ENCODE peak calls at places on chromosomes 16 and 17, in nine cellular contexts. X is HCT116, V is A549, T is K562, G is endothelial cell of umbilical vein, L is GM12878, N is H1, B is HepG2, O is SK-N-SH. C is an unnamed sample.

GRCh38 chr17:7477392-7478275 is 1.8 kb downstream of the ZBTB4 start:
- DNase-seq in O (peak), V (no peak), N (no peak), T (no peak), L (no peak), G (peak), X (no peak), B (peak), C (no peak)

GRCh38 chr17:7885357-7886226 is 3.0 kb upstream of the CHD3 start:
- DNase-seq in X (no peak), T (peak), V (peak), G (peak), L (no peak), B (no peak), N (peak), O (peak), C (peak)

GRCh38 chr16:56977823-56978430 is 11.4 kb upstream of the NLRC5 start:
- DNase-seq in B (no peak), X (no peak), G (no peak), O (no peak), N (no peak), T (no peak), V (no peak), L (no peak), C (peak)

GRCh38 chr16:4558026-4558425 is 1.9 kb downstream of the C16orf96 start:
- DNase-seq in B (no peak), T (peak), N (no peak), V (no peak), L (no peak), G (no peak), O (no peak), X (no peak), C (no peak)

GRCh38 chr17:42365136-42365535 is 23.1 kb downstream of the STAT3 start:
- DNase-seq in O (no peak), V (no peak), T (peak), B (no peak), N (no peak), X (no peak), G (peak), L (no peak), C (no peak)

GRCh38 chr16:53052519-53053501 is at the start of gene CHD9NB:
- DNase-seq in T (no peak), V (peak), N (no peak), O (peak), G (peak), X (peak), L (no peak), B (peak), C (peak)

GRCh38 chr16:3954411-3954921 is 74.0 kb upstream of the CREBBP start:
- DNase-seq in O (no peak), N (no peak), G (no peak), T (no peak), B (peak), V (no peak), X (no peak), L (no peak), C (peak)

GRCh38 chr16:58299757-58300349 is 5.0 kb upstream of the PRSS54 start:
- DNase-seq in G (peak), V (no peak), L (no peak), X (peak), N (peak), T (peak), B (peak), O (no peak), C (peak)

GRCh38 chr17:20173091-20173490 is 163.9 kb downstream of the SPECC1 start:
- DNase-seq in T (no peak), L (no peak), G (no peak), N (no peak), X (no peak), O (no peak), V (no peak), B (peak), C (no peak)

GRCh38 chr16:50747206-50747956 is 5.5 kb downstream of the CYLD start:
- DNase-seq in O (peak), N (no peak), L (peak), G (peak), T (no peak), V (no peak), B (peak), X (peak), C (peak)

GRCh38 chr16:49592507-49593422 is 219.2 kb downstream of the C16orf78 start:
- DNase-seq in G (peak), V (peak), O (peak), T (peak), B (peak), X (peak), N (peak), L (no peak), C (peak)

GRCh38 chr16:17258848-17259713 is 211.7 kb downstream of the XYLT1 start:
- DNase-seq in B (no peak), O (no peak), G (no peak), T (peak), N (no peak), X (no peak), L (peak), V (peak), C (peak)

GRCh38 chr16:53053967-53054669 is 673 bp upstream of the CHD9 start:
- DNase-seq in X (no peak), V (no peak), N (no peak), T (peak), O (peak), G (no peak), L (no peak), B (peak), C (peak)

GRCh38 chr17:7887482-7888183 is 956 bp upstream of the CHD3 start:
- DNase-seq in V (peak), O (peak), T (peak), G (peak), B (peak), L (peak), X (peak), N (peak), C (peak)

GRCh38 chr16:14427371-14427948 is 202.6 kb downstream of the PARN start:
- DNase-seq in N (no peak), X (no peak), G (no peak), L (no peak), V (no peak), T (no peak), O (no peak), B (no peak), C (no peak)

GRCh38 chr17:66580178-66580577 is 254.7 kb upstream of the CACNG5 start:
- DNase-seq in V (peak), N (no peak), X (no peak), L (no peak), G (peak), B (peak), T (no peak), O (no peak), C (no peak)

GRCh38 chr17:64291268-64291851 is 28.3 kb upstream of the TEX2 start:
- DNase-seq in G (no peak), L (no peak), T (peak), V (no peak), X (no peak), B (peak), O (no peak), N (no peak), C (peak)

GRCh38 chr16:88303405-88303804 is 79.4 kb upstream of the ZNF469 start:
- DNase-seq in B (no peak), T (no peak), O (no peak), G (no peak), N (no peak), V (no peak), X (no peak), L (no peak), C (no peak)

GRCh38 chr16:21116148-21116693 is 34.4 kb downstream of the DNAH3 start:
- DNase-seq in V (no peak), X (no peak), L (no peak), N (no peak), B (peak), G (peak), O (no peak), T (peak), C (peak)

GRCh38 chr17:80408872-80409271 is 6.1 kb upstream of the ENDOV start:
- DNase-seq in N (no peak), B (no peak), X (no peak), O (no peak), L (no peak), T (no peak), G (peak), V (no peak), C (no peak)

GRCh38 chr16:78122774-78123315 is 23.4 kb downstream of the WWOX start:
- DNase-seq in O (peak), V (peak), L (no peak), G (peak), N (no peak), X (peak), T (peak), B (peak), C (peak)

GRCh38 chr17:83127431-83128160 is 48.2 kb downstream of the METRNL start:
- DNase-seq in O (no peak), V (no peak), G (no peak), B (no peak), N (no peak), L (no peak), X (no peak), T (no peak), C (no peak)

GRCh38 chr17:7361906-7362305 is 7.0 kb downstream of the TMEM95 start:
- DNase-seq in T (no peak), G (no peak), X (no peak), O (no peak), L (no peak), N (no peak), B (no peak), V (no peak), C (no peak)

GRCh38 chr17:4232168-4232813 is 31.5 kb downstream of the ANKFY1 start:
- DNase-seq in B (no peak), X (no peak), L (no peak), V (no peak), O (no peak), T (no peak), N (no peak), G (no peak), C (peak)

GRCh38 chr16:85720319-85720637 is 30.6 kb downstream of the C16orf74 start:
- DNase-seq in G (no peak), O (no peak), N (no peak), V (no peak), X (no peak), T (no peak), L (no peak), B (peak), C (no peak)

GRCh38 chr16:85168732-85169256 is 56.5 kb upstream of the CIBAR2 start:
- DNase-seq in V (peak), T (peak), X (no peak), N (peak), O (peak), G (no peak), L (no peak), B (no peak), C (peak)

GRCh38 chr16:56306690-56307533 is 115.6 kb downstream of the GNAO1 start:
- DNase-seq in G (no peak), N (no peak), T (peak), L (no peak), V (no peak), O (no peak), B (no peak), X (no peak), C (no peak)

GRCh38 chr17:61974115-61974514 is 46.3 kb upstream of the INTS2 start:
- DNase-seq in N (no peak), G (no peak), O (no peak), V (no peak), L (no peak), X (no peak), T (no peak), B (no peak), C (no peak)

GRCh38 chr17:41278176-41278955 is 2.9 kb downstream of the KRTAP9-7 start:
- DNase-seq in G (no peak), N (no peak), X (no peak), V (no peak), O (no peak), L (no peak), B (peak), T (peak), C (no peak)

GRCh38 chr17:16995930-16996329 is 24.0 kb upstream of the TNFRSF13B start:
- DNase-seq in L (no peak), T (no peak), B (no peak), O (no peak), V (no peak), N (no peak), X (no peak), G (no peak), C (no peak)

GRCh38 chr16:84423416-84423837 is 55.1 kb downstream of the ATP2C2 start:
- DNase-seq in B (peak), G (peak), O (peak), L (peak), N (no peak), T (peak), V (peak), X (peak), C (peak)

GRCh38 chr16:70715113-70715711 is 29.4 kb upstream of the MTSS2 start:
- DNase-seq in G (no peak), X (no peak), O (peak), N (no peak), L (no peak), B (no peak), T (peak), V (peak), C (peak)

DNA sequence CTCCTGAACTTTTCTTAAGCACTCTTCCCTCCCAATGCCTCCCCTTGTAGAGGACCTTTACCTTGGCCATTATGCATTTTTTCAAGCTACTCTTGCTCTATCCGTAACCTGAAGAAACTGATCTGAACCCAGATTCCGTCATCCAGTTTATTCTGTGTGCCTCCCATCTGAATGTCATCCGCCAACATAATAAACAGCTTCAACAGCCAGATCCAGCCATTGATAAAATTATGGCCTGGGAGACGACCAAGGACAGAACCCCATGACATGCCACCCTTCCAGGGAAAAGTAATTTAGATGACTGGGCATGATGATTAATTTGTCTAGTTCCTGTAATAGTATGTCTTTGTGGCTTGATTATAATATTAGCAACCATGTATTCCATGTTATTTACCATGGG is 41.9 kb downstream of the KATNIP start:
- DNase-seq in X (no peak), V (no peak), L (no peak), G (no peak), B (no peak), O (no peak), T (no peak), N (no peak), C (no peak)
- TF ChIP-seq MAX in X (no peak), V (no peak), L (no peak), G (no peak), B (no peak), O (no peak), T (no peak), N (no peak), C (no peak)

DNA sequence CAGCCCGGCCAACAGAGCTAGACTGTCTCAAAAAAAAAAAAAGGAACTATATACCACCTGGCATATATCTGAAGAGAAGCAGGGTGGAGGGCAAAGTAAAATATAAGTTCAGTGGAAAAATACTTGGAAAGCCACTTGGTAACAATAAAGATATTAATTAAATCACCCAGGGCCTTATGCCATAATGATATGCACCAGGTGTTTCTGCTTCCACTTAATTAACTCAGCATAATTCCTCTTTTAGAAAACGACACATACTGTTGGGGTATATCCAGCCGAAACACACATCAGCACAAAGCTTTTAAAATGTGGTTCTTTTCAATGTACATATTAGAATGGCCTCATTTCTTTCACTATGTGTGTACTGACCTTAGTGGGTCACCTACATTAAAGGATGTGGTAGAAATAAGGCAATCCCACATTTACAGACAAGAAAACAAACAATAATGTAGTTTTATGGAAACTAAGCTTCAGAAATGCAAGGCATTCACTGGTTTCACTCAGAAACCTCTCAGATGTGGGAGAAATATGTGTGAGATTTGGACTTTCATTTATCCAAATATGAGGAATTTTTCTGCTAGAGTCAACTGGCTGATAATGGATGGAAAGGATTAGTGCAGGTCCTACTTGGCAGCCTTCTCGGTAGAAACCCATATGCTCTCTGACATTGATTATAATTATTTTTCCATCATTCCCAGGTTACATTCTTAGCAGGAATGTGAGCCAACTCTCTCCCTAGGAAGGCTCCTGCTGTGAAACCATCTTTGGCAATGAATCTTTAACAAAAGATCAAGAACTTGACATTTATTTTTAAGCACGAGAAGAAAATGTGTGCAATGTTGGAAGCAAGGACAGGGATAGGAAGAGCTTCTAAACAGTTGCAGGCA is 66.7 kb upstream of the DHX40 start:
- DNase-seq in T (no peak), X (no peak), G (no peak), V (no peak), N (no peak), O (peak), B (peak), L (no peak), C (no peak)
- H3K4me3 ChIP-seq in T (no peak), X (no peak), G (no peak), V (no peak), N (no peak), O (no peak), B (no peak), L (no peak), C (no peak)

GRCh38 chr17:32927724-32928526 is at the start of gene TMEM98:
- DNase-seq in G (no peak), B (no peak), X (no peak), N (peak), T (peak), V (no peak), O (peak), L (no peak), C (no peak)
- TF ChIP-seq MAX in G (no peak), B (no peak), X (no peak), N (no peak), T (no peak), V (no peak), O (no peak), L (no peak), C (no peak)

GRCh38 chr17:45172232-45172540 is 10.5 kb downstream of the HEXIM2 start:
- DNase-seq in O (no peak), T (no peak), V (no peak), B (no peak), G (no peak), L (no peak), X (no peak), N (peak), C (no peak)

GRCh38 chr17:45171338-45172231 is 9.9 kb downstream of the HEXIM2 start:
- DNase-seq in L (no peak), B (peak), O (no peak), N (no peak), V (peak), G (no peak), X (no peak), T (peak), C (peak)

GRCh38 chr17:45170280-45170975 is 8.8 kb downstream of the HEXIM2 start:
- DNase-seq in B (no peak), T (no peak), N (no peak), L (no peak), V (no peak), G (no peak), O (no peak), X (no peak), C (peak)

GRCh38 chr17:45172541-45173286 is 11.0 kb downstream of the HEXIM2 start:
- DNase-seq in O (peak), N (peak), X (peak), T (no peak), L (no peak), B (peak), G (no peak), V (peak), C (peak)

DNA sequence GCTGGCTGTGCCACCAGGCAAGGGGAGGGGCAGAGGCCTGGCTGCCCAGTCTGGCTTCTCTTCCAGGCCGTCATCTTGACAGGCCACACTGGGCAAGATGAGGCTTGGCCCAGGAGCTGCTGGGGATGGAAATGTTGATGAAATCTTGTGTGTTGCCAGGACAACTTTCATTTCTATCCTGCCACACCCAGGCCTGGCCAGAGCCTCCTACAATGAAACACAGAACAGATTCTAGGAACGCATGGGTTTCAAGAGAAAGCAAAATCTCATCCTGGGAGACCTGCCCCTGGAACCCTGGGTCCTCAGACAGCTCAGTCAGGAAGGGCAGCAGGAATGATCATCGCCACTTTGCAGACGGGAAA is 9.3 kb downstream of the HEXIM2 start:
- DNase-seq in L (no peak), O (peak), B (no peak), V (peak), T (no peak), G (peak), N (no peak), X (peak), C (peak)
- H3K4me3 ChIP-seq in L (no peak), O (peak), B (peak), V (peak), T (no peak), G (no peak), N (no peak), X (peak), C (no peak)

GRCh38 chr17:44378171-44378705 is 11.2 kb downstream of the ITGA2B start:
- DNase-seq in L (no peak), O (no peak), N (no peak), G (no peak), V (no peak), X (no peak), B (no peak), T (no peak), C (no peak)
- TF ChIP-seq MAX in L (no peak), O (no peak), N (no peak), G (no peak), V (no peak), X (no peak), B (no peak), T (no peak), C (no peak)

DNA sequence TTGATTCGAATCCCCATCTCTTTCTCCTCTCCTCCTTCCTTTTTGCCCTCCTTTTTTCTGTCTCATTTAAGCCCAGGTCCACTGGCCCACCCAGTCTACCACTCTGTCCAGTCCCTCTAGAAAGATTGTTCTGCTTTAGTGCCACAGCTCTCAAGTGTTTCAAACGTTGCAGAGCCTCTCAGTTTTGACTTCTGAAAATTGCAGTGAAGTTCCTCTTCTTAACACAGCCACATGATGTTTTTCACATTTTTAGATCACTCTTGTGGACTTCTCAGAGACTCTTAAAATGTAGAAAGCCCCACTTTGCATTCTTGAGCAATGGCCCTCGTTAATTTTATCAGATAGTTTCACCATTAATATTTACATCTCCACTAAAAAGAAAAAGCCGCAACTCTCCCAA is 253.1 kb downstream of the HAPSTR1 start:
- DNase-seq in N (no peak), G (no peak), T (no peak), X (no peak), B (no peak), V (no peak), O (no peak), L (no peak), C (no peak)
- H3K4me3 ChIP-seq in N (no peak), G (no peak), T (no peak), X (no peak), B (no peak), V (no peak), O (no peak), L (no peak), C (no peak)